ENCODE peak calls at places on chromosome 22, in five cellular contexts. A is iris pigment epithelial cell; Y is hypothalamus; X is EL; J is stimulated activated CD4-positive, alpha-beta T cell treated with anti-CD3 and anti-CD28 coated beads, Interleukin-12 subunit alpha, Interleukin-12 subunit beta, amount 100 ng/mL, for 4 hours. T is an unnamed sample.
A peak's percentile ranks its signal among the peaks of the same experiment; 100 is the strongest.

GRCh38 chr22:18068991-18069390 is 8.8 kb upstream of the PEX26 start:
- DNase-seq in A (no peak), X (no peak), Y (no peak), J (no peak), T (no peak)

GRCh38 chr22:48718818-48719500 is 1108.7 kb downstream of the BRD1 start:
- DNase-seq in Y (no peak), J (no peak), A (no peak), X (no peak), T (no peak)

GRCh38 chr22:48137640-48138039 is 1375.2 kb downstream of the TBC1D22A start:
- DNase-seq in X (no peak), A (no peak), J (no peak), Y (no peak), T (no peak)

GRCh38 chr22:39457546-39458442 is 982 bp downstream of the MGAT3 start:
- DNase-seq in Y (no peak), A (no peak), X (no peak), J (no peak), T (no peak)

GRCh38 chr22:35422145-35422544 is 22.2 kb downstream of the MCM5 start:
- DNase-seq in Y (no peak), J (no peak), X (no peak), A (no peak), T (no peak)

GRCh38 chr22:29263791-29264216 is 4.0 kb downstream of the RHBDD3 start:
- DNase-seq in X (no peak), J (no peak), A (no peak), Y (no peak), T (no peak)

GRCh38 chr22:35842954-35843353 is 125.3 kb downstream of the APOL5 start:
- DNase-seq in J (no peak), X (peak; percentile 67), A (peak; percentile 44), Y (no peak), T (no peak)

GRCh38 chr22:39290724-39291161 is 28.7 kb downstream of the RPL3 start:
- DNase-seq in J (no peak), A (peak; percentile 84), X (peak; percentile 58), Y (no peak), T (no peak)

GRCh38 chr22:19607198-19608113 is 83.2 kb upstream of the CLDN5 start:
- DNase-seq in A (no peak), Y (no peak), J (no peak), X (no peak), T (no peak)

GRCh38 chr22:41826001-41826400 is 6.9 kb upstream of the SREBF2 start:
- DNase-seq in Y (no peak), X (no peak), A (no peak), J (no peak), T (no peak)

GRCh38 chr22:46612904-46613605 is 7.1 kb upstream of the GRAMD4 start:
- DNase-seq in Y (no peak), J (peak; percentile 19), X (no peak), A (no peak), T (no peak)

GRCh38 chr22:46035380-46035741 is 58.4 kb upstream of the WNT7B start:
- DNase-seq in A (no peak), Y (no peak), X (no peak), J (no peak), T (no peak)

GRCh38 chr22:33519140-33519973 is 400.9 kb downstream of the LARGE1 start:
- DNase-seq in X (no peak), Y (no peak), A (peak; percentile 22), J (no peak), T (no peak)